ENCODE peak calls at places on chromosome 11, in four cellular contexts. Q is SK-N-SH, T is HepG2, K is GM12878. X is an unnamed sample.

GRCh38 chr11:116913000-116913399 is 75.6 kb upstream of the APOA1 start:
- DNase-seq in K (no peak), Q (no peak), T (no peak), X (peak; percentile 90)

GRCh38 chr11:20351870-20352269 is 11.6 kb upstream of the HTATIP2 start:
- DNase-seq in K (no peak), T (no peak), Q (no peak), X (no peak)

GRCh38 chr11:36540998-36541397 is 26.8 kb upstream of the RAG1 start:
- DNase-seq in Q (peak; percentile 37), T (peak; percentile 32), K (peak; percentile 32), X (peak; percentile 45)

GRCh38 chr11:112166561-112166960 is 611 bp upstream of the TEX12 start:
- DNase-seq in T (peak; percentile 51), K (no peak), Q (no peak), X (no peak)

GRCh38 chr11:16805942-16806341 is 67.5 kb downstream of the C11orf58 start:
- DNase-seq in T (peak; percentile 91), K (no peak), Q (peak; percentile 36), X (peak; percentile 24)

GRCh38 chr11:122348658-122349451 is 232.8 kb upstream of the BLID start:
- DNase-seq in T (no peak), K (no peak), Q (no peak), X (no peak)

GRCh38 chr11:67344264-67344663 is 9.1 kb downstream of the POLD4 start:
- DNase-seq in Q (no peak), K (no peak), T (no peak), X (no peak)

GRCh38 chr11:100709233-100709999 is 22.3 kb downstream of the ARHGAP42 start:
- DNase-seq in K (no peak), T (no peak), Q (no peak), X (peak; percentile 56)

GRCh38 chr11:236774-237767 is at the start of gene PSMD13:
- DNase-seq in T (peak; percentile 66), Q (peak; percentile 96), K (no peak), X (peak; percentile 81)

GRCh38 chr11:1260620-1261019 is 37.8 kb downstream of the MUC5B start:
- DNase-seq in Q (no peak), K (no peak), T (no peak), X (no peak)

GRCh38 chr11:13288375-13289029 is 10.9 kb downstream of the BMAL1 start:
- DNase-seq in Q (peak; percentile 30), K (no peak), T (no peak), X (peak; percentile 72)

GRCh38 chr11:33930317-33931021 is 38.6 kb upstream of the LMO2 start:
- DNase-seq in T (no peak), Q (no peak), K (no peak), X (no peak)

GRCh38 chr11:124535552-124536232 is 7.8 kb downstream of the OR8B12 start:
- DNase-seq in K (no peak), T (no peak), Q (no peak), X (peak; percentile 6)

GRCh38 chr11:23727821-23728220 is 769.0 kb upstream of the LUZP2 start:
- DNase-seq in K (no peak), Q (no peak), T (no peak), X (peak; percentile 83)

GRCh38 chr11:21723681-21724080 is 469.2 kb upstream of the ANO5 start:
- DNase-seq in K (no peak), T (no peak), Q (peak; percentile 4), X (no peak)

GRCh38 chr11:11028017-11028692 is 170.3 kb upstream of the ZBED5 start:
- DNase-seq in K (no peak), Q (peak; percentile 27), T (peak; percentile 34), X (peak; percentile 44)

GRCh38 chr11:36156486-36157150 is 132.6 kb downstream of the COMMD9 start:
- DNase-seq in Q (no peak), T (no peak), K (no peak), X (peak; percentile 36)

GRCh38 chr11:123587044-123587443 is 67.4 kb downstream of the SCN3B start:
- DNase-seq in Q (no peak), T (peak; percentile 14), K (no peak), X (no peak)

GRCh38 chr11:129728571-129728970 is 87.1 kb upstream of the TMEM45B start:
- DNase-seq in K (no peak), Q (no peak), T (no peak), X (no peak)

GRCh38 chr11:83156996-83157754 is at the start of gene PCF11:
- DNase-seq in K (no peak), Q (no peak), T (no peak), X (no peak)

GRCh38 chr11:133821776-133822175 is 23.5 kb downstream of the SPATA19 start:
- DNase-seq in T (peak; percentile 48), Q (peak; percentile 66), K (no peak), X (no peak)

GRCh38 chr11:75447415-75447814 is 14.4 kb upstream of the KLHL35 start:
- DNase-seq in Q (no peak), K (no peak), T (no peak), X (no peak)

GRCh38 chr11:96061730-96062524 is 138.0 kb upstream of the MTMR2 start:
- DNase-seq in T (peak; percentile 56), Q (no peak), K (no peak), X (peak; percentile 51)

GRCh38 chr11:1091332-1092083 is 16.8 kb downstream of the MUC2 start:
- DNase-seq in T (no peak), Q (no peak), K (no peak), X (no peak)

GRCh38 chr11:40274017-40274416 is 1185.4 kb downstream of the LRRC4C start:
- DNase-seq in K (no peak), T (no peak), Q (no peak), X (peak; percentile 46)

GRCh38 chr11:57332694-57333440 is 2.8 kb downstream of the SSRP1 start:
- DNase-seq in K (no peak), Q (no peak), T (no peak), X (no peak)

GRCh38 chr11:116576523-116576922 is 196.3 kb downstream of the BUD13 start:
- DNase-seq in T (peak; percentile 54), K (no peak), Q (no peak), X (no peak)

GRCh38 chr11:926341-926916 is 759 bp downstream of the AP2A2 start:
- DNase-seq in Q (peak; percentile 89), K (no peak), T (no peak), X (peak; percentile 69)

GRCh38 chr11:94728541-94728940 is 39.6 kb upstream of the AMOTL1 start:
- DNase-seq in T (no peak), Q (no peak), K (no peak), X (no peak)

GRCh38 chr11:90288207-90288821 is 65.5 kb upstream of the CHORDC1 start:
- DNase-seq in Q (peak; percentile 47), K (no peak), T (peak; percentile 33), X (peak; percentile 3)

GRCh38 chr11:32137263-32137662 is 46.4 kb downstream of the RCN1 start:
- DNase-seq in K (no peak), Q (no peak), T (no peak), X (peak; percentile 99)

DNA sequence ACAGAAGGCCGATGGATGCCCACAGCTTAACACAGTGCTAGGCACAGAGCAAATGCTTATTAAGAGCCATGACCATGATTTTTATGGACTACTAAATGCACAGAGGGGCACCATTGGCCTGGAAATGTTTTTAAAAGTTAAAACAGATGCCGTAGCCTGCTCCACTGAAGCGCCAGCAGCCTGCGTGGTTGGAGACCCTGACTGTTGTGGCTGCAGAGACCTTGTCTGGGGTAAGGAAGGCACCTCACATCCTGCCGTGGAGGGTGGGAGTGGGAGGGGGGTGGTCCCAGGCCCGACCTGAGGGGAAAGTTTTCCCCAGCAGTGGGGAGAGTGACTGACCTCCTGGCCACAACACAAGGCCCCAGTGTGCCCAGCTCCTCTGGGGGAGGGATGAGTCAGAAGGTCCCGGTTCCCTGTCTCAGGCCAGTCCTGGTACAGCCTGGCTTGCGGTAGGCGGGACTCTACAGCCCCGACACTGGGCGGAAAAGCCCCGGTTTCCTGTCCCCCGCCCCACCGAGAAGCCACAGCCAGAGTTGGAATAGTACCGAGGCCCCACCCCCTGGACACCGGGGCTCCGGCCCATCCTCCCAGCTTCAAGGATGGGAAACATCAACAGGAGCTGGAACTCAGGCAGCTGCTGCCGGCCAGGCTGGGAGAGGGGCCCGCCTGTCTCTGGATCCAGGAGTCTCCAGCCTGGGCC is 7.0 kb downstream of the CHST1 start:
- DNase-seq in Q (no peak), T (peak; percentile 10), K (no peak), X (peak; percentile 45)
- TF ChIP-seq USF2 in Q (no peak), T (no peak), K (no peak), X (no peak)

GRCh38 chr11:8586805-8587204 is 7.2 kb downstream of the STK33 start:
- DNase-seq in T (no peak), K (no peak), Q (no peak), X (no peak)
- H4K20me1 ChIP-seq in T (no peaks in the 10 kb centered on the region), K (no peaks in the 10 kb centered on the region), Q (no peaks in the 10 kb centered on the region), X (no peaks in the 10 kb centered on the region)

DNA sequence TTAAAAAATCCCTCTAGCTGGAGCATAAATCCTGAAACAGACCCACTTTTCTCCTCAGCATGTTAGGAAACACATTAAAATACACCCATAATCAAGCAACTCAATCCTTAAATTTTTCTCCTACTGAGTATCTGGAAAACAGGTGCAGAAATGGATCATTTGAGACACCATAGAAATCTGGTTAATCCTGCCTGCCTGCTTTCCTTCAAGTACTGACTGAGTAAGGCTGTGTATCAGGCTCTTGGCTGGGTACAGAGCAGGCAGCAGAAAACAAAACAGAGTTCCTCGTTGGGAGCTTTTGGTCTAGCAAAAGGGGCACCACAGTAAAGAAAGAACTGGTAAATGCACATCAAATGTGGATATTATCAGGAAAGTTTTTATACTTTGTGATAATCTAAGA is 1.9 kb downstream of the KCNQ1OT1 start:
- DNase-seq in T (no peak), Q (no peak), K (no peak), X (no peak)
- TF ChIP-seq USF2 in T (no peak), Q (no peak), K (no peak), X (no peak)

GRCh38 chr11:128511712-128512111 is 75.6 kb downstream of the ETS1 start:
- DNase-seq in Q (no peak), T (no peak), K (no peak), X (no peak)

GRCh38 chr11:128508785-128509518 is 78.4 kb downstream of the ETS1 start:
- DNase-seq in T (no peak), K (no peak), Q (no peak), X (peak; percentile 86)

GRCh38 chr11:128512478-128513127 is 74.8 kb downstream of the ETS1 start:
- DNase-seq in Q (no peak), K (no peak), T (no peak), X (no peak)

GRCh38 chr11:128507936-128508335 is 79.4 kb downstream of the ETS1 start:
- DNase-seq in Q (no peak), T (no peak), K (no peak), X (no peak)

DNA sequence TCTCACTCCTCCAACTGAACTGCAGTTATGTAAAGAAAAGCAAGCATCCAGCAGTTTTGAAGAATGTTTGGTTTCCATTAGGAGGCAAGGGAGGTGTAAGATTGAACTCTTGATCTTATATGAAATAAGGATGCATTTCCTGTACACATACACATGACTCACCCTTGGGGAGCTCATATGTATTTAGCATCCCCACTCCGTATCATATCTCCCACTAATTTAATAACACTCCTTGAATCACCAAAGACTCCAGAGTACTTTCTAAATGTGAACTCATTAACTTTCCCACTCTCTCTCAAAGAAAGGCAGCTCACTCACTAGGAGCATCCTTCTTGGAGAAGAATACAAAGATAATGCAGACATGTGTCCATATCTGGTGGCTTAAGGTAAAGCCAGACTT is 77.4 kb downstream of the ETS1 start:
- DNase-seq in Q (no peak), T (no peak), K (no peak), X (peak; percentile 79)
- H4K20me1 ChIP-seq in Q (peaks cover 57% of the 10 kb centered on the region), T (no peaks in the 10 kb centered on the region), K (no peaks in the 10 kb centered on the region), X (peaks cover 94% of the 10 kb centered on the region)

GRCh38 chr11:120354068-120354467 is 17.9 kb downstream of the ARHGEF12 start:
- DNase-seq in Q (no peak), K (no peak), T (no peak), X (peak; percentile 77)
- TF ChIP-seq USF2 in Q (no peak), K (no peak), T (no peak), X (no peak)

GRCh38 chr11:3129591-3130268 is 35.4 kb downstream of the OSBPL5 start:
- DNase-seq in Q (no peak), T (no peak), K (no peak), X (no peak)
- H4K20me1 ChIP-seq in Q (peaks cover 10% of the 10 kb centered on the region), T (no peaks in the 10 kb centered on the region), K (no peaks in the 10 kb centered on the region), X (peaks cover 45% of the 10 kb centered on the region)